ENCODE peak calls at places on chromosomes 16 and 17, in six cellular contexts. One of them, this sample, is unnamed. For H3K27me3, the result is how much of the 10 kb centered on the place peaks cover.

GRCh38 chr17:67718325-67718941 is 697 bp downstream of the NOL11 start:
- DNase-seq in DND-41: peak
- DNase-seq in dorsolateral prefrontal cortex: no peak
- DNase-seq in MM.1S: peak
- DNase-seq in hepatocyte: peak
- DNase-seq in left lung: no peak
- DNase-seq in this sample: no peak

GRCh38 chr16:73093146-73094144 is 45.5 kb upstream of the ZFHX3 start:
- DNase-seq in left lung: no peak
- DNase-seq in DND-41: no peak
- DNase-seq in hepatocyte: no peak
- DNase-seq in dorsolateral prefrontal cortex: no peak
- DNase-seq in MM.1S: no peak
- DNase-seq in this sample: no peak

GRCh38 chr16:86664518-86665318 is 86.4 kb downstream of the FOXL1 start:
- DNase-seq in hepatocyte: peak
- DNase-seq in left lung: no peak
- DNase-seq in DND-41: peak
- DNase-seq in MM.1S: no peak
- DNase-seq in dorsolateral prefrontal cortex: no peak
- DNase-seq in this sample: no peak

GRCh38 chr17:3529817-3530741 is 27.5 kb downstream of the TRPV3 start:
- DNase-seq in DND-41: no peak
- DNase-seq in dorsolateral prefrontal cortex: peak
- DNase-seq in left lung: no peak
- DNase-seq in MM.1S: no peak
- DNase-seq in hepatocyte: peak
- DNase-seq in this sample: no peak

GRCh38 chr16:11824362-11824761 is 27.0 kb downstream of the RSL1D1 start:
- DNase-seq in MM.1S: no peak
- DNase-seq in dorsolateral prefrontal cortex: no peak
- DNase-seq in hepatocyte: peak
- DNase-seq in DND-41: no peak
- DNase-seq in left lung: peak
- DNase-seq in this sample: no peak

GRCh38 chr17:27760069-27760885 is 40.1 kb downstream of the NOS2 start:
- DNase-seq in MM.1S: peak
- DNase-seq in dorsolateral prefrontal cortex: peak
- DNase-seq in DND-41: peak
- DNase-seq in hepatocyte: peak
- DNase-seq in left lung: peak
- DNase-seq in this sample: peak

GRCh38 chr17:83103200-83103937 is 24.0 kb downstream of the METRNL start:
- DNase-seq in dorsolateral prefrontal cortex: no peak
- DNase-seq in MM.1S: no peak
- DNase-seq in left lung: peak
- DNase-seq in DND-41: peak
- DNase-seq in hepatocyte: peak
- DNase-seq in this sample: no peak

GRCh38 chr16:55155815-55156214 is 168.2 kb upstream of the IRX6 start:
- DNase-seq in dorsolateral prefrontal cortex: no peak
- DNase-seq in left lung: no peak
- DNase-seq in MM.1S: no peak
- DNase-seq in hepatocyte: no peak
- DNase-seq in DND-41: no peak
- DNase-seq in this sample: no peak

GRCh38 chr17:2954898-2955445 is 108.4 kb downstream of the OR1D5 start:
- DNase-seq in MM.1S: peak
- DNase-seq in hepatocyte: no peak
- DNase-seq in dorsolateral prefrontal cortex: no peak
- DNase-seq in DND-41: no peak
- DNase-seq in left lung: no peak
- DNase-seq in this sample: no peak

GRCh38 chr16:1667916-1668315 is 10.2 kb upstream of the JPT2 start:
- DNase-seq in MM.1S: no peak
- DNase-seq in DND-41: no peak
- DNase-seq in left lung: no peak
- DNase-seq in dorsolateral prefrontal cortex: no peak
- DNase-seq in hepatocyte: no peak
- DNase-seq in this sample: no peak

GRCh38 chr16:67565470-67566100 is 3.3 kb downstream of the CTCF start:
- DNase-seq in DND-41: no peak
- DNase-seq in dorsolateral prefrontal cortex: no peak
- DNase-seq in MM.1S: peak
- DNase-seq in left lung: no peak
- DNase-seq in hepatocyte: no peak
- DNase-seq in this sample: no peak

GRCh38 chr16:28826141-28826540 is 3.3 kb downstream of the ATXN2L start:
- DNase-seq in DND-41: no peak
- DNase-seq in dorsolateral prefrontal cortex: no peak
- DNase-seq in MM.1S: no peak
- DNase-seq in hepatocyte: no peak
- DNase-seq in left lung: no peak
- DNase-seq in this sample: no peak
- TF ChIP-seq CTCF in DND-41: no peak
- TF ChIP-seq CTCF in dorsolateral prefrontal cortex: no peak
- TF ChIP-seq CTCF in MM.1S: no peak
- TF ChIP-seq CTCF in hepatocyte: no peak
- TF ChIP-seq CTCF in left lung: no peak
- TF ChIP-seq CTCF in this sample: no peak

GRCh38 chr16:31440511-31441184 is 1.9 kb downstream of the ZNF843 start:
- DNase-seq in hepatocyte: no peak
- DNase-seq in left lung: no peak
- DNase-seq in dorsolateral prefrontal cortex: no peak
- DNase-seq in MM.1S: no peak
- DNase-seq in DND-41: no peak
- DNase-seq in this sample: no peak

GRCh38 chr16:31439519-31439918 is 3.1 kb downstream of the ZNF843 start:
- DNase-seq in left lung: peak
- DNase-seq in MM.1S: no peak
- DNase-seq in DND-41: no peak
- DNase-seq in dorsolateral prefrontal cortex: no peak
- DNase-seq in hepatocyte: no peak
- DNase-seq in this sample: no peak

GRCh38 chr16:31438414-31438813 is 4.2 kb downstream of the ZNF843 start:
- DNase-seq in dorsolateral prefrontal cortex: no peak
- DNase-seq in left lung: no peak
- DNase-seq in MM.1S: no peak
- DNase-seq in DND-41: no peak
- DNase-seq in hepatocyte: no peak
- DNase-seq in this sample: no peak

GRCh38 chr16:31436221-31437045 is 6.2 kb downstream of the ZNF843 start:
- DNase-seq in left lung: peak
- DNase-seq in hepatocyte: no peak
- DNase-seq in dorsolateral prefrontal cortex: no peak
- DNase-seq in MM.1S: no peak
- DNase-seq in DND-41: no peak
- DNase-seq in this sample: no peak

DNA sequence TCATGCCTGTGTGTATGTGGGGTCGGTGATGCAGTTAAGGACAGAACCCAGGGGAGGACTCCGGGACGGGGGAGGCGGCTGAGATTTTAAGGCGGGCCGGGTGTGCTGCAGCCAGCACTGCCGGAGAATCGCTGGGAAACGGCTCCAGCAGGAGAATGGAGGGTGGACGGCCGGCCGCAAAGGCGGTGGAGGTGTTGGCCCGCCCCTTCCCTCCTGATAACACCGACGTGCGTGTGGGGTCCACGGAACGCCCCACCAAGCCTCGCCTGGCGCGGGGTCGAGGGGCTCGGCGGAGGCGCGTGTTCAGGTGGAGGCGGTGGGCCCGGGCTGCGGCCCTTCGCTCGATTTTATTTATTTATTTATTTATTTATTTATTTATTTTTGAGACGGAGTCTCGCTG is 633 bp downstream of the ZNF843 start:
- DNase-seq in MM.1S: no peak
- DNase-seq in dorsolateral prefrontal cortex: no peak
- DNase-seq in hepatocyte: no peak
- DNase-seq in left lung: no peak
- DNase-seq in DND-41: no peak
- DNase-seq in this sample: no peak
- H3K27ac ChIP-seq in MM.1S: no peak
- H3K27ac ChIP-seq in dorsolateral prefrontal cortex: no peak
- H3K27ac ChIP-seq in hepatocyte: peak
- H3K27ac ChIP-seq in left lung: peak
- H3K27ac ChIP-seq in DND-41: no peak
- H3K27ac ChIP-seq in this sample: no peak

GRCh38 chr17:6137716-6138502 is 67.7 kb downstream of the WSCD1 start:
- DNase-seq in dorsolateral prefrontal cortex: no peak
- DNase-seq in hepatocyte: no peak
- DNase-seq in left lung: no peak
- DNase-seq in MM.1S: peak
- DNase-seq in DND-41: no peak
- DNase-seq in this sample: no peak
- H3K27me3 ChIP-seq in dorsolateral prefrontal cortex: under half
- H3K27me3 ChIP-seq in hepatocyte: under half
- H3K27me3 ChIP-seq in left lung: under half
- H3K27me3 ChIP-seq in MM.1S: under half
- H3K27me3 ChIP-seq in DND-41: under half
- H3K27me3 ChIP-seq in this sample: under half

GRCh38 chr16:560221-560700 is at the start of gene PRR35:
- DNase-seq in hepatocyte: no peak
- DNase-seq in DND-41: no peak
- DNase-seq in dorsolateral prefrontal cortex: no peak
- DNase-seq in MM.1S: no peak
- DNase-seq in left lung: no peak
- DNase-seq in this sample: no peak
- TF ChIP-seq CTCF in hepatocyte: no peak
- TF ChIP-seq CTCF in DND-41: no peak
- TF ChIP-seq CTCF in dorsolateral prefrontal cortex: no peak
- TF ChIP-seq CTCF in MM.1S: no peak
- TF ChIP-seq CTCF in left lung: no peak
- TF ChIP-seq CTCF in this sample: no peak

GRCh38 chr16:27304102-27304501 is 9.7 kb upstream of the IL4R start:
- DNase-seq in left lung: no peak
- DNase-seq in MM.1S: no peak
- DNase-seq in dorsolateral prefrontal cortex: no peak
- DNase-seq in DND-41: no peak
- DNase-seq in hepatocyte: no peak
- DNase-seq in this sample: no peak

GRCh38 chr16:27305342-27305741 is 8.4 kb upstream of the IL4R start:
- DNase-seq in dorsolateral prefrontal cortex: no peak
- DNase-seq in MM.1S: no peak
- DNase-seq in DND-41: no peak
- DNase-seq in left lung: no peak
- DNase-seq in hepatocyte: no peak
- DNase-seq in this sample: no peak

GRCh38 chr16:27303256-27304100 is 10.3 kb upstream of the IL4R start:
- DNase-seq in DND-41: no peak
- DNase-seq in hepatocyte: no peak
- DNase-seq in MM.1S: no peak
- DNase-seq in left lung: no peak
- DNase-seq in dorsolateral prefrontal cortex: no peak
- DNase-seq in this sample: no peak

GRCh38 chr16:27305839-27306442 is 7.8 kb upstream of the IL4R start:
- DNase-seq in hepatocyte: no peak
- DNase-seq in DND-41: no peak
- DNase-seq in left lung: no peak
- DNase-seq in dorsolateral prefrontal cortex: no peak
- DNase-seq in MM.1S: no peak
- DNase-seq in this sample: no peak

GRCh38 chr16:27304881-27305280 is 8.9 kb upstream of the IL4R start:
- DNase-seq in DND-41: no peak
- DNase-seq in dorsolateral prefrontal cortex: no peak
- DNase-seq in hepatocyte: no peak
- DNase-seq in left lung: no peak
- DNase-seq in MM.1S: no peak
- DNase-seq in this sample: no peak
- H3K27ac ChIP-seq in DND-41: no peak
- H3K27ac ChIP-seq in dorsolateral prefrontal cortex: no peak
- H3K27ac ChIP-seq in hepatocyte: no peak
- H3K27ac ChIP-seq in left lung: peak
- H3K27ac ChIP-seq in MM.1S: no peak
- H3K27ac ChIP-seq in this sample: no peak

DNA sequence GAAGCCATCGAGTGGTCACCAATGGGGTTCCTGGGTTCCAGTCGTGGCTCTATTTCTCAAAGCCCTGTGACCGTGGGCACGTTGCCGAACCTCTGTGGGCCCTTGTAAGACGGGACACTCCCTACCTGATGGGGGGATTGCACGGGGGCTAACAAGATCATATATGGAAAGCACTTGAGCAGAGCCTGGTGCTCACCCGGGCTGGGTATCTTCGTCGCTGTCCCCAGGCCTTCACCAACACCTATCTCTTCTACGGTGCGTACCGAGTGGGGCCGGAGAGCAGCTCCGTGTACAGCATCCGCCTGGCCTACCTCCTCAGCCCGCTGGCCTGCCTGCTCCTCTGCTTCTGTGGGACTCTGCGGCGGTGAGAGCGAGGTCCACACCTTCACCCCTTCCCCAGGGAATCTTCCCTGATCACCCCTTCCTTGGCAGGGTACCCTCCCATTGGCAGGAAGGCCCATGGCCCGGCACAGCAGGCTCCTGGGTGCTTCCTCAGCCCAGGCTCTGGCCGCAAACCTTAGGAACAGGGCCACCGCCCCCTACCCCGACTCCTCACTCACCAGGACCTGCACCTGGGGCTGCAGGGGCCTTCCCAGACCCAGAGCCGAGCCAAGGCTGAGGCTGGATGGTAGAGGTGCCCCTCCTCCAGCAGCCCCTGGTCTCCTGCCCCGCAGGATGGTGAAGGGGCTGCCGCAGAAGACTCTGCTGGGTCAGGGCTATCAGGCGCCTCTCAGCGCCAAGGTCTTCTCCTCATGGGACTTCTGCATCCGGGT is 2.8 kb downstream of the TMC8 start:
- DNase-seq in left lung: no peak
- DNase-seq in DND-41: no peak
- DNase-seq in MM.1S: no peak
- DNase-seq in hepatocyte: no peak
- DNase-seq in dorsolateral prefrontal cortex: no peak
- DNase-seq in this sample: no peak
- H3K27me3 ChIP-seq in left lung: under half
- H3K27me3 ChIP-seq in DND-41: under half
- H3K27me3 ChIP-seq in MM.1S: under half
- H3K27me3 ChIP-seq in hepatocyte: under half
- H3K27me3 ChIP-seq in dorsolateral prefrontal cortex: under half
- H3K27me3 ChIP-seq in this sample: under half

DNA sequence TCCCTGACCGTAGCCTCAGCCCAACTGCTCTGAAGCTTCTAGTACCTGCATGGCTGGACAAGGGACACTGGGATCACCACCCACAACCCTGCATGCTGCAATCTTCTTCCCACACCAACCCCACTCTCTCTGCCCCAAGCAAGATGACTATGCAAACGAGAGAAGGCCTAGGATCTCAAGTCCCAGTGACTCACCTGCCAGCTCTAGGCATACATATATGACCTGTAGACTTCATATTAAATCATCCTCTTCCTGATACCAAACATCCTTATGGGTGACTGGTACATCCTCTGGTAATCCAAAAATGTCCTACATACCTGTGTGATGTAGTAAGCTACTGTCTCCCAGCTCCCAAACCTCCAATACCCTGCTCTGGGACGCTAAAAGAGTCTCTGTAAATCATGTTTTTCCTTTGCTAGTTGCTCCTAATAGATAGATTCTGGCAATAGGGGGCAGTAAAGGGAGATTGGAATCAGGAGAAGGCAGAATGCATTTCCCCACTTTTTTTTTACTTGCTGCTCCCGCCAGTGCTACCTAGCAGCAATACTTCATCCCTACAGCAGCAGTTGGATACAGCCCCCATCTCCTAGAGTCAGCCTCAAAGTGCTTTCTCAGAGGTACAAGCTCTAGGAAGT is 43.4 kb upstream of the SOX9 start:
- DNase-seq in hepatocyte: no peak
- DNase-seq in DND-41: no peak
- DNase-seq in left lung: no peak
- DNase-seq in dorsolateral prefrontal cortex: no peak
- DNase-seq in MM.1S: no peak
- DNase-seq in this sample: no peak
- TF ChIP-seq CTCF in hepatocyte: no peak
- TF ChIP-seq CTCF in DND-41: no peak
- TF ChIP-seq CTCF in left lung: no peak
- TF ChIP-seq CTCF in dorsolateral prefrontal cortex: no peak
- TF ChIP-seq CTCF in MM.1S: peak
- TF ChIP-seq CTCF in this sample: no peak

GRCh38 chr17:4696432-4696796 is 7.5 kb downstream of the PELP1 start:
- DNase-seq in hepatocyte: no peak
- DNase-seq in dorsolateral prefrontal cortex: no peak
- DNase-seq in MM.1S: no peak
- DNase-seq in DND-41: no peak
- DNase-seq in left lung: no peak
- DNase-seq in this sample: no peak
- H3K27ac ChIP-seq in hepatocyte: no peak
- H3K27ac ChIP-seq in dorsolateral prefrontal cortex: no peak
- H3K27ac ChIP-seq in MM.1S: no peak
- H3K27ac ChIP-seq in DND-41: no peak
- H3K27ac ChIP-seq in left lung: peak
- H3K27ac ChIP-seq in this sample: peak